ENCODE peak calls at places on chromosomes 3 and 15, in five cellular contexts. N is heart left ventricle, M is IMR-90, Z is Caco-2, K is body of pancreas. C is an unnamed sample.

GRCh38 chr3:178392553-178392952 is 143.7 kb upstream of the KCNMB2 start:
- DNase-seq in M (peak), Z (no peak), N (no peak), K (no peak), C (peak)

GRCh38 chr3:146577662-146578061 is 27.5 kb downstream of the PLSCR5 start:
- DNase-seq in M (peak), K (peak), Z (no peak), N (no peak), C (peak)

GRCh38 chr3:14281053-14281452 is 102.4 kb downstream of the LSM3 start:
- DNase-seq in K (no peak), N (no peak), M (no peak), Z (no peak), C (no peak)

GRCh38 chr3:50242778-50243551 is 7.0 kb downstream of the GNAI2 start:
- DNase-seq in N (peak), M (peak), Z (no peak), K (no peak), C (peak)

GRCh38 chr3:172287811-172288477 is 160.3 kb downstream of the GHSR start:
- DNase-seq in K (no peak), M (no peak), Z (no peak), N (no peak), C (no peak)

GRCh38 chr15:58931985-58932384 is 1.5 kb downstream of the SLTM start:
- DNase-seq in N (no peak), M (peak), K (peak), Z (no peak), C (peak)

GRCh38 chr15:91988071-91988470 is 134.6 kb downstream of the SLCO3A1 start:
- DNase-seq in K (no peak), Z (no peak), M (no peak), N (no peak), C (no peak)

GRCh38 chr3:137259709-137260108 is 301.9 kb downstream of the IL20RB start:
- DNase-seq in Z (no peak), N (peak), M (no peak), K (no peak), C (no peak)

GRCh38 chr3:187822402-187822801 is 77.1 kb upstream of the BCL6 start:
- DNase-seq in M (no peak), N (no peak), Z (no peak), K (no peak), C (no peak)

GRCh38 chr3:111874177-111874820 is 15.2 kb downstream of the PHLDB2 start:
- DNase-seq in K (no peak), M (peak), N (no peak), Z (no peak), C (peak)

GRCh38 chr15:67762610-67763368 is 62.5 kb upstream of the SKOR1 start:
- DNase-seq in Z (no peak), N (no peak), K (no peak), M (peak), C (peak)

GRCh38 chr3:123385981-123386380 is 62.9 kb downstream of the ADCY5 start:
- DNase-seq in N (peak), Z (no peak), K (peak), M (peak), C (peak)

GRCh38 chr3:87082806-87083440 is 92.0 kb upstream of the VGLL3 start:
- DNase-seq in N (no peak), K (no peak), Z (no peak), M (peak), C (peak)

GRCh38 chr15:66593219-66593780 is 27.5 kb upstream of the LCTL start:
- DNase-seq in K (no peak), N (no peak), Z (no peak), M (peak), C (peak)

GRCh38 chr3:66851894-66852613 is 146.1 kb upstream of the KBTBD8 start:
- DNase-seq in M (no peak), Z (no peak), N (no peak), K (no peak), C (no peak)

GRCh38 chr3:20185364-20185732 is 658 bp downstream of the SGO1 start:
- DNase-seq in N (no peak), Z (no peak), M (peak), K (no peak), C (peak)

GRCh38 chr3:188416041-188416440 is 262.1 kb downstream of the LPP start:
- DNase-seq in M (peak), N (no peak), K (no peak), Z (no peak), C (peak)

GRCh38 chr3:117217837-117218236 is 508.3 kb downstream of the TUSC7 start:
- DNase-seq in Z (no peak), N (no peak), K (no peak), M (no peak), C (no peak)

GRCh38 chr3:113423699-113424098 is 17.6 kb downstream of the CFAP44 start:
- DNase-seq in M (no peak), K (no peak), N (no peak), Z (no peak), C (no peak)

GRCh38 chr3:172074578-172074977 is 35.2 kb downstream of the FNDC3B start:
- DNase-seq in M (no peak), Z (no peak), N (peak), K (peak), C (peak)

GRCh38 chr3:10867384-10867783 is 51.4 kb downstream of the SLC6A11 start:
- DNase-seq in N (no peak), K (no peak), M (no peak), Z (no peak), C (peak)

GRCh38 chr15:69585937-69586336 is 133.3 kb downstream of the RPLP1 start:
- DNase-seq in N (no peak), M (no peak), Z (no peak), K (no peak), C (no peak)

GRCh38 chr15:80950291-80951078 is 39.1 kb downstream of the MESD start:
- DNase-seq in N (no peak), Z (no peak), K (no peak), M (no peak), C (peak)

GRCh38 chr3:54755746-54756145 is 172.1 kb downstream of the LRTM1 start:
- DNase-seq in K (no peak), M (no peak), Z (no peak), N (no peak), C (peak)

GRCh38 chr15:94177112-94177511 is 54.2 kb upstream of the MCTP2 start:
- DNase-seq in M (peak), Z (no peak), N (no peak), K (no peak), C (no peak)

GRCh38 chr3:150265305-150265704 is 142.8 kb upstream of the TSC22D2 start:
- DNase-seq in K (no peak), M (no peak), Z (no peak), N (no peak), C (no peak)

GRCh38 chr15:33586791-33587697 is 276.3 kb downstream of the RYR3 start:
- DNase-seq in N (no peak), K (no peak), Z (no peak), M (no peak), C (no peak)

GRCh38 chr15:66134284-66134683 is 119.3 kb downstream of the MEGF11 start:
- DNase-seq in K (no peak), M (no peak), N (no peak), Z (no peak), C (no peak)

GRCh38 chr3:64150527-64151238 is 74.6 kb downstream of the PRICKLE2 start:
- DNase-seq in Z (peak), M (peak), N (peak), K (peak), C (peak)

GRCh38 chr15:63251701-63252100 is 25.7 kb upstream of the APH1B start:
- DNase-seq in K (no peak), Z (no peak), M (no peak), N (no peak), C (no peak)

GRCh38 chr15:85689729-85690128 is 105.0 kb downstream of the KLHL25 start:
- DNase-seq in M (peak), N (no peak), K (peak), Z (no peak), C (peak)

GRCh38 chr15:92971081-92971480 is 71.0 kb downstream of the CHD2 start:
- DNase-seq in M (no peak), N (no peak), Z (no peak), K (no peak), C (no peak)

GRCh38 chr15:63331456-63331855 is 50.2 kb downstream of the CA12 start:
- DNase-seq in K (no peak), N (no peak), M (peak), Z (no peak), C (no peak)

GRCh38 chr3:89606151-89606550 is 498.7 kb downstream of the EPHA3 start:
- DNase-seq in K (no peak), M (peak), N (no peak), Z (no peak), C (no peak)

GRCh38 chr3:24296441-24297205 is 198.0 kb downstream of the THRB start:
- DNase-seq in N (no peak), K (no peak), M (peak), Z (no peak), C (no peak)

DNA sequence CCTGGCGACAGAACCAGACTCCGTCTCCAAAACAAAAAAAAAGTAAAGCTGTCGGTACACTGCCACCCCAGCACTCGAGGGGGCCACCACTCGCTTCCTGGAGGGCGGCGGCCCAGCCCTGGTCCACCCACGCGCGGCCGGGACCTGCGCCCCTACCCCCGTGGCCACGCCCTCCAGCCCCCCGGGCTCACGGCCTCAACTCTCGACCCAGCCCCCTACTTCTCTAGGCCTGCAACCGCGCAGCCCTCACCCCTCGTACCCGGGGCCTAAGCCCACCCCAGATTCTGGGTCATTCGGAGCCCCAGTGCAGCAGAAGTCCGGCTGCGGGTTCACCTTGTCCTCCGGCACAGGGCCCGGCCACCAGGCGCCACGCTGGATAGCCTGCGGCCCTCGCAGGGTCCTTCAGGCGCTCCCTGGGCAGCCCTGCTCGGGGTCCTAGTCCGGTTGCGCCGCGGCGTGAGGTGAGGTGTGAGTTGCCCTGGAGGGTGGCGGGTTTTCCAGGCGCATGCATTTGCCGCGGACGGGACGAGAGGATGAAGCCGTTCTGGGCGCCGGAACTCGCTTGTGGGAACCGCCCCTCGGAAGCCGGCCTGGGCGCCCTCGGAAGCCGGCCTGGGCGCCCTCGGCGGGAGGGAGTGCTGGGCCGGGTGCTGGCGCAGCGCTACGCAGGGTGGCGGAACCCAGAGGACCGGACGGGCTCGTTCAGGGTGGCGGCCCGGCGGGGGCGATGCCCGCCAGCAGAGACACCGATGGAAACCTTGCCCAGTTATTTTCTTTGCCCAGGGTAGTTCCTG is 32.2 kb downstream of the SPINK8 start:
- DNase-seq in K (peak), Z (peak), M (peak), N (peak), C (peak)
- TF ChIP-seq CTCF in K (no peak), Z (no peak), M (no peak), N (no peak), C (no peak)

GRCh38 chr15:52651868-52652267 is 27.3 kb downstream of the ATOSA start:
- DNase-seq in K (peak), Z (no peak), N (peak), M (peak), C (peak)
- H3K4me3 ChIP-seq in K (no peak), Z (no peak), N (peak), M (peak), C (peak)

DNA sequence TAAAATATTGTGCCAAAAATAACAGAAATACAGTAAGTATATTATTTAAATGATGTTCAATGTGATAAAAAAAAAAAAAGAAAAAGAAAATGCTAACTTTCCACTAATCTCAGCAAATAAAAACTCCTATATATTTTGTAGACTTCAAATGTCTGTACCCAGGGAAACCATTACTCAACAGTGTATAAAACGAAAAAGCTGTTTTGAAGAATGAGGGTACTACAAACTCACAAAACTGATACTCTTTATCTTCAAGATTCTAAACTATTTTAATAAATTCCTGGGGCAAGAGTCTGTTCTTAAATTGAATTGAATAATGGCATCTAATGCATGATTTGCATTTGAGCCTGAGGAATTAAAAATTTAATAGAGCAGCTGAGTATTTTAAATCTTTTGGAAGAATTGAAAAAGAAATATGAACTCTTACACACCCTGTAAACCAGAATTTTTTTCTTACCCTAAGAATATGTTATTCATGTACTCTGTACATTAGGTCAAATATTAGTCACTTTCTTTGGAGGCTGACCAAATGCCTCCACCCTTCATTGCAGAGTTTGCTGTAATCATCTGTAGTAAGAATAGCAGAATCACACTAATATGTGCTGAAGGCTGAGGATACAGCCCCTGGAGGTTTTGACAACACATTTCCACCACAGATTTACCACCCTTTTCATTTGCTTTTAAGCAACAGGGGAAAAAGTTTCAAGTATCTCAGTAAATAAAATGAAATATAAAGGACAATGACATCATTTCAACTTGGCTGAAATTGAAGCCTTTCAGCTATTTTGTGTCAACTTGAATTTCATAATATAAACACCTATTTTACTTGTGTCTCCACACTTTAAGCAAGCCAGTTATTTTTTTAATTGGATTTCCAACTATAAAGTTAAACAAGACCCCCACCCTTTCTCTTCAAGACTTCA is 79.7 kb downstream of the FBN1 start:
- DNase-seq in M (peak), K (no peak), N (no peak), Z (no peak), C (peak)
- TF ChIP-seq CTCF in M (peak), K (no peak), N (no peak), Z (no peak), C (peak)

GRCh38 chr3:48655586-48655985 is 7.1 kb downstream of the CELSR3 start:
- DNase-seq in N (no peak), K (no peak), M (no peak), Z (no peak), C (no peak)
- H3K4me3 ChIP-seq in N (peak), K (no peak), M (no peak), Z (no peak), C (peak)

GRCh38 chr3:30607032-30607833 is 832 bp downstream of the TGFBR2 start:
- DNase-seq in M (no peak), K (peak), Z (peak), N (peak), C (no peak)

GRCh38 chr3:30605706-30606300 is 598 bp upstream of the TGFBR2 start:
- DNase-seq in K (peak), N (no peak), Z (no peak), M (no peak), C (no peak)

GRCh38 chr3:30605005-30605404 is 1.4 kb upstream of the TGFBR2 start:
- DNase-seq in M (no peak), N (no peak), Z (no peak), K (no peak), C (no peak)

GRCh38 chr3:30604566-30604965 is 1.8 kb upstream of the TGFBR2 start:
- DNase-seq in K (no peak), M (no peak), N (no peak), Z (no peak), C (no peak)

DNA sequence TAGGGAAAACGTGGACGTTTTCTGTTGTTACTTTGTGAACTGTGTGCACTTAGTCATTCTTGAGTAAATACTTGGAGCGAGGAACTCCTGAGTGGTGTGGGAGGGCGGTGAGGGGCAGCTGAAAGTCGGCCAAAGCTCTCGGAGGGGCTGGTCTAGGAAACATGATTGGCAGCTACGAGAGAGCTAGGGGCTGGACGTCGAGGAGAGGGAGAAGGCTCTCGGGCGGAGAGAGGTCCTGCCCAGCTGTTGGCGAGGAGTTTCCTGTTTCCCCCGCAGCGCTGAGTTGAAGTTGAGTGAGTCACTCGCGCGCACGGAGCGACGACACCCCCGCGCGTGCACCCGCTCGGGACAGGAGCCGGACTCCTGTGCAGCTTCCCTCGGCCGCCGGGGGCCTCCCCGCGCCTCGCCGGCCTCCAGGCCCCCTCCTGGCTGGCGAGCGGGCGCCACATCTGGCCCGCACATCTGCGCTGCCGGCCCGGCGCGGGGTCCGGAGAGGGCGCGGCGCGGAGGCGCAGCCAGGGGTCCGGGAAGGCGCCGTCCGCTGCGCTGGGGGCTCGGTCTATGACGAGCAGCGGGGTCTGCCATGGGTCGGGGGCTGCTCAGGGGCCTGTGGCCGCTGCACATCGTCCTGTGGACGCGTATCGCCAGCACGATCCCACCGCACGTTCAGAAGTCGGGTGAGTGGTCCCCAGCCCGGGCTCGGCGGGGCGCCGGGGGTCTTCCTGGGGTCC is at the start of gene TGFBR2:
- DNase-seq in M (peak), Z (peak), N (peak), K (peak), C (peak)
- TF ChIP-seq CTCF in M (peak), Z (peak), N (peak), K (no peak), C (peak)

DNA sequence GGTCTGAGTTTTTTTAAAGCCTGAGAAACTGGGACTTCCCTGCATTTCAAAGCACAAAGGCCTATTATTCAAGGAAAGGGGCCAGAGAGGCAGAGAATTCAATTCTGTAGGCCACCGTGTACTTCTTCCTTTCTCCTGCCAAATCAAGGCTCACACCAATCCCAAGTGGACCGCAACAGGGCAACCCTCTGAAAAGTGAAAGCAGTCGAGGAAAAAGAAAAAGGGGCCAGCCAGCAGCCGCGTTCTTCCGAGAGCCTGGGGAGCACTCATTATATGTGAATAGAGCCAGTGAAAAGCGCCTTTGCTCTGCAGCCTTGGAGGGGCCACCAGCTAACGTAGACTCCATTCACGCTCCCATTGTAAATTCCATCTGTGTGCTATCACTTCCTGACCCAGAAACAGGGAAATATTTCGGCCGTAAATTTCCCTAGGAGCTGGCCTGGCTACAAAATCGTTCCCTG is 45.9 kb upstream of the THUMPD3 start:
- DNase-seq in N (peak), M (peak), Z (no peak), K (peak), C (peak)
- H3K4me3 ChIP-seq in N (peak), M (peak), Z (no peak), K (no peak), C (peak)

DNA sequence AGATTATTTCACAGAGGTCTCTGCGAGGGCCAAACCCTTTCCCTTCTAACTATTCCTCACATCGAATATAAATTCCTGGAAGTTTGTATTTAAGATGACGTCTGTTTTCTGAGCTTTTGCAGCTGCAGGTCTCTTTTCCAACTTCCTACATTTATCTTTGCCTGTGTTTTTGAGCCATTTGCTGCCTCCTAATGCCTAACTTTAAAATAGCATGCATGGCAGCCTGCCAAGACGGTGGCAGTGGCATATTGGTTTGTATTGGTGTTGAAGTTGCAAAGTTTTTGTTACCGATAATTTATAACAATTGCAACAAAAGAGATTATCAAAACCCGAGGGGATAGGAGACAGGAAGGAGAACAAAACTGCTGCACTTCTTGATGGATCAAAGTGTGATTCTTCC is 187.1 kb upstream of the DNAJC19 start:
- DNase-seq in K (peak), M (peak), Z (no peak), N (peak), C (peak)
- TF ChIP-seq CTCF in K (peak), M (peak), Z (peak), N (peak), C (peak)

DNA sequence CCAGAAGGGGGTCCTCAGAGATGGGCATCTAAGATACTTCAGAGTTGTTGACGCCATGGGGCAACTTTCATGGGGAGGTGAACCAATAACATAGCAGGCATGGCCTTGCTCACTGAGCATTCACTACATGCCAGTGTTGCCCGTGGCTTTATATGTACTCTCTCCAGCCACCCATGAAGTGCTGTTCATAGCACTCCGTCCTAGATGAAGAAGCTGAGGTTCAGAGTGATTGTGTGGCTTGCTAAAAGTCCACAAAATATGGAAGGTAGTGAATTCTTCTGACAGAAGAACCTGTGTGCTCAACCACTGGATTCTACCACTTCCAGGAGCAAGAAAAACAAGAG is 9.8 kb upstream of the SEMA4B start:
- DNase-seq in M (no peak), K (no peak), Z (no peak), N (no peak), C (no peak)
- H3K4me3 ChIP-seq in M (no peak), K (no peak), Z (no peak), N (no peak), C (no peak)

C was measured in AG10803.